ENCODE peak calls at places on chromosomes 11 and 22, in seven cellular contexts. R is PC-3, C is IMR-90, D is OCI-LY7, A is lower lobe of right lung, S is HCT116, B is brain microvascular endothelial cell. O is an unnamed sample.

GRCh38 chr11:45173064-45173463 is 26.6 kb downstream of the PRDM11 start:
- DNase-seq in R (peak), C (no peak), D (no peak), A (no peak), S (no peak), B (no peak), O (no peak)

GRCh38 chr11:119293461-119293860 is 23.5 kb downstream of the MCAM start:
- DNase-seq in R (no peak), C (no peak), D (no peak), A (no peak), S (no peak), B (no peak), O (no peak)

GRCh38 chr11:83694191-83694905 is 408.2 kb upstream of the CCDC90B start:
- DNase-seq in R (no peak), C (no peak), D (no peak), A (no peak), S (no peak), B (no peak), O (no peak)

GRCh38 chr22:49703391-49703926 is 124.2 kb downstream of the BRD1 start:
- DNase-seq in R (no peak), C (no peak), D (no peak), A (no peak), S (no peak), B (no peak), O (no peak)

GRCh38 chr11:64007629-64008282 is 21.5 kb downstream of the OTUB1 start:
- DNase-seq in R (no peak), C (no peak), D (no peak), A (peak), S (peak), B (no peak), O (peak)

GRCh38 chr11:134521452-134522289 is 109.6 kb upstream of the B3GAT1 start:
- DNase-seq in R (no peak), C (no peak), D (no peak), A (peak), S (no peak), B (no peak), O (no peak)

GRCh38 chr11:128713595-128713994 is 19.7 kb downstream of the FLI1 start:
- DNase-seq in R (peak), C (no peak), D (no peak), A (no peak), S (no peak), B (no peak), O (no peak)

GRCh38 chr11:126992065-126992803 is 8.3 kb downstream of the KIRREL3 start:
- DNase-seq in R (peak), C (peak), D (no peak), A (no peak), S (no peak), B (peak), O (peak)

GRCh38 chr11:72975778-72976520 is 161.7 kb downstream of the ATG16L2 start:
- DNase-seq in R (peak), C (peak), D (no peak), A (no peak), S (no peak), B (peak), O (peak)

GRCh38 chr11:74710291-74710938 is 20.8 kb downstream of the CHRDL2 start:
- DNase-seq in R (no peak), C (peak), D (no peak), A (no peak), S (no peak), B (peak), O (peak)

GRCh38 chr11:34493926-34494595 is 19.5 kb downstream of the ELF5 start:
- DNase-seq in R (no peak), C (no peak), D (no peak), A (no peak), S (no peak), B (no peak), O (no peak)
- H3K4me3 ChIP-seq in R (no peak), C (no peak), D (no peak), A (no peak), S (no peak), B (no peak), O (no peak)

DNA sequence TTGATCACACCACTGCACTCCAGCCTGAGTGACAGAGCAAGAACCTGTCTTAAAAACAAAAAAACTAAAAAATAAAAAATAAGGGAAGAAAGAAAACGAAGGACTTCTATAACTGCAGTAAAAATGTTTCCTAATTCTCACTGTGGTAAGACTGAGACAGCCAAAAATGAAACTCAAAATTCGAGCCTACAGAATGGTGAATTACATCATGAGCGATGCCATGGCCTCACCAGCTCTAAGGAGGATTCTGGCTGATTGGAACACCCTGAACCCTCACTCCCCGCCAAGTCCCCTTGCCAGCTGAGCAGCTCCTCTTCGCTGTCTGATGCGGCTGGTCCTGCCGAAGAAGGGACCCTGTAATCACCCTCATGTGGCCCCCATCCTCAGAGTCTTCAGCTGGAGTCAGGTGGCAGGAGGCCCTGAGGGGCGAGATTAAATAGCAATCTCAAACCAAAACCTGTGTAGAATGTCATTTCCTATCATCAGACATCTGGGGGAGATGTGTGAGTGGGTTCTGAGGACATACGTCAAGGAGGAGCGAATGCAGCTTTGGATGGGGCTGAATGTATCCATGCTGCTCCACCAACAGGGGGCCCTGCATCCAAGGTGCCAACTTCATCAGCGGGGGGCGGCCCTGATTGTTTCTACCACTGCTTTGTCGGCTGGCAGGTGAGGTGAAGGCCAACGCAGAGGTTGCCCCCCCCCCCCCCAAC is 29.2 kb downstream of the PDGFB start:
- DNase-seq in R (no peak), C (no peak), D (peak), A (peak), S (peak), B (no peak), O (no peak)
- TF ChIP-seq CTCF in R (peak), C (peak), D (peak), A (peak), S (peak), B (peak), O (peak)

DNA sequence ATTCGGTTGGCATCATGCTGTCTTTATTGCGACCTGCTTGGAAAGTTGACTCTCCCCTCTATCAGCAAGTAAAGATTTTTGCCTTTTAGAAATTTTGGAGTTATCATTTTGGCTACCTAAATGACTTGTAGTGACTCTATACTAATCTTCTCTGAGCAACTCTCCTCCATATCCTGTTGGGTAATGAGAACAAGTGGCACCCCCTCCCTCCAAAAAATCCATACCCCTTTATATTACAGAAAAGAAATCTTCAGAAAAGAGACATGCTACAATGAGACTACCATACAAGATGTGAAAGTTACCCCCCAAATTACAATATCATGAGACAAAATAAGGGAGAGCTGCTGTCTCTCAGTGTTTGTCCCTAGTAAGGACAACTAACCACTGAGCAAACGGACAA is 1.2 kb downstream of the JAML start:
- DNase-seq in R (no peak), C (no peak), D (no peak), A (no peak), S (no peak), B (no peak), O (no peak)
- H3K4me3 ChIP-seq in R (no peak), C (no peak), D (no peak), A (peak), S (no peak), B (no peak), O (no peak)

GRCh38 chr11:115334932-115335788 is 169.1 kb downstream of the CADM1 start:
- DNase-seq in R (peak), C (peak), D (peak), A (no peak), S (no peak), B (no peak), O (peak)
- TF ChIP-seq CTCF in R (peak), C (peak), D (peak), A (peak), S (peak), B (peak), O (peak)

GRCh38 chr11:86954288-86955110 is 696 bp downstream of the FZD4 start:
- DNase-seq in R (no peak), C (no peak), D (no peak), A (peak), S (no peak), B (no peak), O (no peak)

GRCh38 chr11:86952933-86953637 is 2.1 kb downstream of the FZD4 start:
- DNase-seq in R (no peak), C (peak), D (no peak), A (no peak), S (no peak), B (peak), O (peak)

GRCh38 chr11:86951706-86952105 is 3.5 kb downstream of the FZD4 start:
- DNase-seq in R (no peak), C (no peak), D (no peak), A (no peak), S (no peak), B (no peak), O (no peak)

GRCh38 chr11:86949995-86950993 is 4.9 kb downstream of the FZD4 start:
- DNase-seq in R (peak), C (peak), D (no peak), A (no peak), S (no peak), B (no peak), O (no peak)

DNA sequence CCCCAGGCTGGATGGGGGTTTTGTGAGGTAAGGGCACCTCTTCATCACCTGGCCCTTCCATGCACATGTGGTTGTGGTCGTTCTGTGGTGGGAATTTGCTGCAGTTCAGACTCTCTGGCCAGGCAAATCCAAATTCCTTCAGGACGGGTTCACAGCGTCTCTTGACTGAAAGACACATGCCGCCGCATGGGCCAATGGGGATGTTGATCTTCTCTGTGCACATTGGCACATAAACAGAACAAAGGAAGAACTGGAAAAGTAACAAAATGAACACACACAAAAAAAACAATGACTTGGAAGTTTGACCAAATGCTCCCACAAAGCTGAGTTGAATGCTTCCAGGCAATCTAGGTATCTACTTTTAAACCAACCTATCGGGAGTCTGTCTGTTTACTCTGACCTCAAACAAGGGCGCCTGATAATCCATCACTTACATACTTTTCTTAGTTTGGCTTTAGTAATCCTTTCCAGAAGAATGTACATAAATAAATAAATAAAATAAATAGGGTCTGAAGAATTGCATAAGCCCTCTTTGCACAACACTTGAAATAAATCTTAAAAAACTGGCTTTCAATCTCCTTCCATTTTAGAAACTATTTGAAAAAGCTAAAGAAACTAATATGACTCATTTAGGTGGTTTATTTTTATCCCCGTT is 2.8 kb downstream of the FZD4 start:
- DNase-seq in R (no peak), C (no peak), D (no peak), A (no peak), S (no peak), B (no peak), O (peak)
- H3K4me3 ChIP-seq in R (no peak), C (no peak), D (no peak), A (peak), S (no peak), B (no peak), O (peak)

GRCh38 chr22:48070760-48071159 is 1308.3 kb downstream of the TBC1D22A start:
- DNase-seq in R (no peak), C (no peak), D (peak), A (no peak), S (no peak), B (no peak), O (no peak)
- TF ChIP-seq CTCF in R (no peak), C (no peak), D (peak), A (no peak), S (no peak), B (no peak), O (no peak)

GRCh38 chr11:9759519-9760179 is 95.8 kb downstream of the SWAP70 start:
- DNase-seq in R (peak), C (peak), D (peak), A (peak), S (peak), B (peak), O (peak)
- H3K4me3 ChIP-seq in R (peak), C (no peak), D (peak), A (peak), S (peak), B (no peak), O (peak)

GRCh38 chr11:59801981-59802638 is 8.5 kb downstream of the MRPL16 start:
- DNase-seq in R (peak), C (peak), D (no peak), A (no peak), S (no peak), B (peak), O (peak)
- TF ChIP-seq CTCF in R (no peak), C (no peak), D (no peak), A (no peak), S (no peak), B (no peak), O (no peak)

GRCh38 chr11:17475666-17476316 is 854 bp downstream of the ABCC8 start:
- DNase-seq in R (no peak), C (no peak), D (no peak), A (no peak), S (no peak), B (no peak), O (no peak)

GRCh38 chr11:17476317-17477083 is at the start of gene ABCC8:
- DNase-seq in R (no peak), C (no peak), D (no peak), A (no peak), S (no peak), B (no peak), O (no peak)

GRCh38 chr11:17477084-17477333 is 364 bp upstream of the ABCC8 start:
- DNase-seq in R (no peak), C (no peak), D (no peak), A (no peak), S (no peak), B (no peak), O (no peak)

GRCh38 chr11:17478064-17478463 is 1.4 kb upstream of the ABCC8 start:
- DNase-seq in R (no peak), C (no peak), D (no peak), A (no peak), S (no peak), B (no peak), O (no peak)

DNA sequence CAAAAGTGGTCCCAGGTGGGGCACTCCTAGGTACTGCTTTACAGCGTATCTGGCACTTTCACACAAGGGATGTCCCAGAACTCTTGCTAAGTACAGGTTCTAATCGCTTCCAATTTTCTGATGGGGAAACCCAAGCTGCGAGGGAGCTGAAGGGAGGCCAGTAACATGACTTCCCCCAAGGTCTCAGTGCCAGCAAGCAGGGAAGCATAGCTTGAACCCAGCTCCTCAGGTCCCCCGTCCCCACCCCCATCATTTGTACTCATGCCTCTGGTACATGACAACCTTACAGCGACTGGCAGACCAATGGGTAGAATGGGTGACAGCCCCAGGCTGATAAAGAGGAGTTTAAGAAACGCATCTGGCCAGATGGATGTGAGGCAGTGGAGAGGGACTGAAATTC is 716 bp upstream of the ABCC8 start:
- DNase-seq in R (no peak), C (no peak), D (no peak), A (no peak), S (no peak), B (no peak), O (no peak)
- H3K4me3 ChIP-seq in R (no peak), C (no peak), D (no peak), A (no peak), S (no peak), B (no peak), O (no peak)

GRCh38 chr22:41668971-41669911 is 19.4 kb downstream of the SNU13 start:
- DNase-seq in R (peak), C (peak), D (no peak), A (no peak), S (no peak), B (peak), O (peak)

GRCh38 chr22:41676134-41676533 is 12.5 kb downstream of the SNU13 start:
- DNase-seq in R (no peak), C (no peak), D (no peak), A (no peak), S (no peak), B (no peak), O (no peak)

GRCh38 chr22:41674941-41675340 is 13.7 kb downstream of the SNU13 start:
- DNase-seq in R (no peak), C (no peak), D (no peak), A (no peak), S (no peak), B (no peak), O (no peak)

GRCh38 chr22:41672780-41673509 is 15.7 kb downstream of the SNU13 start:
- DNase-seq in R (peak), C (no peak), D (peak), A (no peak), S (no peak), B (no peak), O (no peak)
- TF ChIP-seq CTCF in R (peak), C (peak), D (peak), A (no peak), S (peak), B (peak), O (peak)

O was measured in fibroblast of pulmonary artery.